ENCODE peak calls at places on chromosome 11, in six cellular contexts. One of them, this sample, is unnamed.

GRCh38 chr11:96311120-96311568 is 31.9 kb downstream of the MAML2 start:
- DNase-seq in stimulated activated CD4-positive, alpha-beta T cell treated with anti-CD3 and anti-CD28 coated beads, Interleukin-2, amount 100 ng/mL, for 4 hours: no peak
- DNase-seq in activated naive CD4-positive, alpha-beta T cell treated with anti-CD3 and anti-CD28 coated beads, Interleukin-2, amount 10 ng/mL, durations not matched to agents 7 days and 5 days: no peak
- DNase-seq in testis: no peak
- DNase-seq in stimulated activated naive B cell treated with anti-CD40 and anti-IgM and Interleukin-4, amounts not matched to agents 10 μg/mL and 1 μg/mL and 100 μg/mL, for 72 hours: no peak
- DNase-seq in GM18507: no peak
- DNase-seq in this sample: no peak

GRCh38 chr11:35377262-35377661 is 42.1 kb downstream of the SLC1A2 start:
- DNase-seq in stimulated activated CD4-positive, alpha-beta T cell treated with anti-CD3 and anti-CD28 coated beads, Interleukin-2, amount 100 ng/mL, for 4 hours: no peak
- DNase-seq in activated naive CD4-positive, alpha-beta T cell treated with anti-CD3 and anti-CD28 coated beads, Interleukin-2, amount 10 ng/mL, durations not matched to agents 7 days and 5 days: no peak
- DNase-seq in testis: no peak
- DNase-seq in stimulated activated naive B cell treated with anti-CD40 and anti-IgM and Interleukin-4, amounts not matched to agents 10 μg/mL and 1 μg/mL and 100 μg/mL, for 72 hours: no peak
- DNase-seq in GM18507: no peak
- DNase-seq in this sample: no peak

GRCh38 chr11:32792948-32793475 is 1.4 kb downstream of the CCDC73 start:
- DNase-seq in stimulated activated CD4-positive, alpha-beta T cell treated with anti-CD3 and anti-CD28 coated beads, Interleukin-2, amount 100 ng/mL, for 4 hours: peak; percentile 32
- DNase-seq in activated naive CD4-positive, alpha-beta T cell treated with anti-CD3 and anti-CD28 coated beads, Interleukin-2, amount 10 ng/mL, durations not matched to agents 7 days and 5 days: peak; percentile 75
- DNase-seq in testis: peak; percentile 77
- DNase-seq in stimulated activated naive B cell treated with anti-CD40 and anti-IgM and Interleukin-4, amounts not matched to agents 10 μg/mL and 1 μg/mL and 100 μg/mL, for 72 hours: peak; percentile 26
- DNase-seq in GM18507: peak; percentile 26
- DNase-seq in this sample: peak; percentile 45

GRCh38 chr11:73273246-73273890 is 1.2 kb downstream of the P2RY6 start:
- DNase-seq in stimulated activated CD4-positive, alpha-beta T cell treated with anti-CD3 and anti-CD28 coated beads, Interleukin-2, amount 100 ng/mL, for 4 hours: no peak
- DNase-seq in activated naive CD4-positive, alpha-beta T cell treated with anti-CD3 and anti-CD28 coated beads, Interleukin-2, amount 10 ng/mL, durations not matched to agents 7 days and 5 days: no peak
- DNase-seq in testis: no peak
- DNase-seq in stimulated activated naive B cell treated with anti-CD40 and anti-IgM and Interleukin-4, amounts not matched to agents 10 μg/mL and 1 μg/mL and 100 μg/mL, for 72 hours: no peak
- DNase-seq in GM18507: no peak
- DNase-seq in this sample: no peak

GRCh38 chr11:30016588-30017363 is at the start of gene KCNA4:
- DNase-seq in stimulated activated CD4-positive, alpha-beta T cell treated with anti-CD3 and anti-CD28 coated beads, Interleukin-2, amount 100 ng/mL, for 4 hours: no peak
- DNase-seq in activated naive CD4-positive, alpha-beta T cell treated with anti-CD3 and anti-CD28 coated beads, Interleukin-2, amount 10 ng/mL, durations not matched to agents 7 days and 5 days: no peak
- DNase-seq in testis: no peak
- DNase-seq in stimulated activated naive B cell treated with anti-CD40 and anti-IgM and Interleukin-4, amounts not matched to agents 10 μg/mL and 1 μg/mL and 100 μg/mL, for 72 hours: no peak
- DNase-seq in GM18507: no peak
- DNase-seq in this sample: peak; percentile 45

GRCh38 chr11:72642815-72643511 is 31.3 kb downstream of the PDE2A start:
- DNase-seq in stimulated activated CD4-positive, alpha-beta T cell treated with anti-CD3 and anti-CD28 coated beads, Interleukin-2, amount 100 ng/mL, for 4 hours: peak; percentile 42
- DNase-seq in activated naive CD4-positive, alpha-beta T cell treated with anti-CD3 and anti-CD28 coated beads, Interleukin-2, amount 10 ng/mL, durations not matched to agents 7 days and 5 days: peak; percentile 71
- DNase-seq in testis: peak; percentile 51
- DNase-seq in stimulated activated naive B cell treated with anti-CD40 and anti-IgM and Interleukin-4, amounts not matched to agents 10 μg/mL and 1 μg/mL and 100 μg/mL, for 72 hours: peak; percentile 46
- DNase-seq in GM18507: peak; percentile 77
- DNase-seq in this sample: peak; percentile 67

GRCh38 chr11:13876423-13876822 is 86.1 kb upstream of the SPON1 start:
- DNase-seq in stimulated activated CD4-positive, alpha-beta T cell treated with anti-CD3 and anti-CD28 coated beads, Interleukin-2, amount 100 ng/mL, for 4 hours: no peak
- DNase-seq in activated naive CD4-positive, alpha-beta T cell treated with anti-CD3 and anti-CD28 coated beads, Interleukin-2, amount 10 ng/mL, durations not matched to agents 7 days and 5 days: no peak
- DNase-seq in testis: no peak
- DNase-seq in stimulated activated naive B cell treated with anti-CD40 and anti-IgM and Interleukin-4, amounts not matched to agents 10 μg/mL and 1 μg/mL and 100 μg/mL, for 72 hours: no peak
- DNase-seq in GM18507: no peak
- DNase-seq in this sample: no peak

GRCh38 chr11:75792997-75793800 is 21.8 kb upstream of the UVRAG start:
- DNase-seq in stimulated activated CD4-positive, alpha-beta T cell treated with anti-CD3 and anti-CD28 coated beads, Interleukin-2, amount 100 ng/mL, for 4 hours: no peak
- DNase-seq in activated naive CD4-positive, alpha-beta T cell treated with anti-CD3 and anti-CD28 coated beads, Interleukin-2, amount 10 ng/mL, durations not matched to agents 7 days and 5 days: no peak
- DNase-seq in testis: no peak
- DNase-seq in stimulated activated naive B cell treated with anti-CD40 and anti-IgM and Interleukin-4, amounts not matched to agents 10 μg/mL and 1 μg/mL and 100 μg/mL, for 72 hours: no peak
- DNase-seq in GM18507: no peak
- DNase-seq in this sample: no peak

GRCh38 chr11:68973219-68973618 is 7.6 kb downstream of the MRGPRD start:
- DNase-seq in stimulated activated CD4-positive, alpha-beta T cell treated with anti-CD3 and anti-CD28 coated beads, Interleukin-2, amount 100 ng/mL, for 4 hours: no peak
- DNase-seq in activated naive CD4-positive, alpha-beta T cell treated with anti-CD3 and anti-CD28 coated beads, Interleukin-2, amount 10 ng/mL, durations not matched to agents 7 days and 5 days: no peak
- DNase-seq in testis: no peak
- DNase-seq in stimulated activated naive B cell treated with anti-CD40 and anti-IgM and Interleukin-4, amounts not matched to agents 10 μg/mL and 1 μg/mL and 100 μg/mL, for 72 hours: no peak
- DNase-seq in GM18507: no peak
- DNase-seq in this sample: no peak

GRCh38 chr11:133835258-133836075 is 9.8 kb downstream of the SPATA19 start:
- DNase-seq in stimulated activated CD4-positive, alpha-beta T cell treated with anti-CD3 and anti-CD28 coated beads, Interleukin-2, amount 100 ng/mL, for 4 hours: no peak
- DNase-seq in activated naive CD4-positive, alpha-beta T cell treated with anti-CD3 and anti-CD28 coated beads, Interleukin-2, amount 10 ng/mL, durations not matched to agents 7 days and 5 days: peak; percentile 69
- DNase-seq in testis: peak; percentile 66
- DNase-seq in stimulated activated naive B cell treated with anti-CD40 and anti-IgM and Interleukin-4, amounts not matched to agents 10 μg/mL and 1 μg/mL and 100 μg/mL, for 72 hours: no peak
- DNase-seq in GM18507: peak; percentile 42
- DNase-seq in this sample: peak; percentile 44

GRCh38 chr11:30818721-30819120 is 232.6 kb upstream of the MPPED2 start:
- DNase-seq in stimulated activated CD4-positive, alpha-beta T cell treated with anti-CD3 and anti-CD28 coated beads, Interleukin-2, amount 100 ng/mL, for 4 hours: no peak
- DNase-seq in activated naive CD4-positive, alpha-beta T cell treated with anti-CD3 and anti-CD28 coated beads, Interleukin-2, amount 10 ng/mL, durations not matched to agents 7 days and 5 days: no peak
- DNase-seq in testis: no peak
- DNase-seq in stimulated activated naive B cell treated with anti-CD40 and anti-IgM and Interleukin-4, amounts not matched to agents 10 μg/mL and 1 μg/mL and 100 μg/mL, for 72 hours: no peak
- DNase-seq in GM18507: no peak
- DNase-seq in this sample: no peak

GRCh38 chr11:14386895-14387480 is 28.0 kb upstream of the RRAS2 start:
- DNase-seq in stimulated activated CD4-positive, alpha-beta T cell treated with anti-CD3 and anti-CD28 coated beads, Interleukin-2, amount 100 ng/mL, for 4 hours: no peak
- DNase-seq in activated naive CD4-positive, alpha-beta T cell treated with anti-CD3 and anti-CD28 coated beads, Interleukin-2, amount 10 ng/mL, durations not matched to agents 7 days and 5 days: no peak
- DNase-seq in testis: peak; percentile 83
- DNase-seq in stimulated activated naive B cell treated with anti-CD40 and anti-IgM and Interleukin-4, amounts not matched to agents 10 μg/mL and 1 μg/mL and 100 μg/mL, for 72 hours: no peak
- DNase-seq in GM18507: no peak
- DNase-seq in this sample: no peak

GRCh38 chr11:56296877-56297276 is 4.8 kb upstream of the OR8H1 start:
- DNase-seq in stimulated activated CD4-positive, alpha-beta T cell treated with anti-CD3 and anti-CD28 coated beads, Interleukin-2, amount 100 ng/mL, for 4 hours: no peak
- DNase-seq in activated naive CD4-positive, alpha-beta T cell treated with anti-CD3 and anti-CD28 coated beads, Interleukin-2, amount 10 ng/mL, durations not matched to agents 7 days and 5 days: no peak
- DNase-seq in testis: no peak
- DNase-seq in stimulated activated naive B cell treated with anti-CD40 and anti-IgM and Interleukin-4, amounts not matched to agents 10 μg/mL and 1 μg/mL and 100 μg/mL, for 72 hours: no peak
- DNase-seq in GM18507: no peak
- DNase-seq in this sample: no peak

GRCh38 chr11:107018902-107019493 is 722 bp upstream of the GUCY1A2 start:
- DNase-seq in stimulated activated CD4-positive, alpha-beta T cell treated with anti-CD3 and anti-CD28 coated beads, Interleukin-2, amount 100 ng/mL, for 4 hours: no peak
- DNase-seq in activated naive CD4-positive, alpha-beta T cell treated with anti-CD3 and anti-CD28 coated beads, Interleukin-2, amount 10 ng/mL, durations not matched to agents 7 days and 5 days: peak; percentile 21
- DNase-seq in testis: peak; percentile 77
- DNase-seq in stimulated activated naive B cell treated with anti-CD40 and anti-IgM and Interleukin-4, amounts not matched to agents 10 μg/mL and 1 μg/mL and 100 μg/mL, for 72 hours: no peak
- DNase-seq in GM18507: no peak
- DNase-seq in this sample: peak; percentile 79

GRCh38 chr11:77287615-77288273 is 13.7 kb downstream of the GDPD4 start:
- DNase-seq in stimulated activated CD4-positive, alpha-beta T cell treated with anti-CD3 and anti-CD28 coated beads, Interleukin-2, amount 100 ng/mL, for 4 hours: no peak
- DNase-seq in activated naive CD4-positive, alpha-beta T cell treated with anti-CD3 and anti-CD28 coated beads, Interleukin-2, amount 10 ng/mL, durations not matched to agents 7 days and 5 days: no peak
- DNase-seq in testis: no peak
- DNase-seq in stimulated activated naive B cell treated with anti-CD40 and anti-IgM and Interleukin-4, amounts not matched to agents 10 μg/mL and 1 μg/mL and 100 μg/mL, for 72 hours: no peak
- DNase-seq in GM18507: no peak
- DNase-seq in this sample: no peak

GRCh38 chr11:2792376-2793250 is 92.8 kb upstream of the KCNQ1OT1 start:
- DNase-seq in stimulated activated CD4-positive, alpha-beta T cell treated with anti-CD3 and anti-CD28 coated beads, Interleukin-2, amount 100 ng/mL, for 4 hours: no peak
- DNase-seq in activated naive CD4-positive, alpha-beta T cell treated with anti-CD3 and anti-CD28 coated beads, Interleukin-2, amount 10 ng/mL, durations not matched to agents 7 days and 5 days: peak; percentile 17
- DNase-seq in testis: no peak
- DNase-seq in stimulated activated naive B cell treated with anti-CD40 and anti-IgM and Interleukin-4, amounts not matched to agents 10 μg/mL and 1 μg/mL and 100 μg/mL, for 72 hours: no peak
- DNase-seq in GM18507: no peak
- DNase-seq in this sample: peak; percentile 1

GRCh38 chr11:12288212-12288933 is 89.0 kb upstream of the PARVA start:
- DNase-seq in stimulated activated CD4-positive, alpha-beta T cell treated with anti-CD3 and anti-CD28 coated beads, Interleukin-2, amount 100 ng/mL, for 4 hours: peak; percentile 15
- DNase-seq in activated naive CD4-positive, alpha-beta T cell treated with anti-CD3 and anti-CD28 coated beads, Interleukin-2, amount 10 ng/mL, durations not matched to agents 7 days and 5 days: peak; percentile 71
- DNase-seq in testis: peak; percentile 87
- DNase-seq in stimulated activated naive B cell treated with anti-CD40 and anti-IgM and Interleukin-4, amounts not matched to agents 10 μg/mL and 1 μg/mL and 100 μg/mL, for 72 hours: no peak
- DNase-seq in GM18507: no peak
- DNase-seq in this sample: peak; percentile 72

GRCh38 chr11:110903830-110904229 is 191.6 kb upstream of the ARHGAP20 start:
- DNase-seq in stimulated activated CD4-positive, alpha-beta T cell treated with anti-CD3 and anti-CD28 coated beads, Interleukin-2, amount 100 ng/mL, for 4 hours: no peak
- DNase-seq in activated naive CD4-positive, alpha-beta T cell treated with anti-CD3 and anti-CD28 coated beads, Interleukin-2, amount 10 ng/mL, durations not matched to agents 7 days and 5 days: no peak
- DNase-seq in testis: no peak
- DNase-seq in stimulated activated naive B cell treated with anti-CD40 and anti-IgM and Interleukin-4, amounts not matched to agents 10 μg/mL and 1 μg/mL and 100 μg/mL, for 72 hours: no peak
- DNase-seq in GM18507: no peak
- DNase-seq in this sample: peak; percentile 76

GRCh38 chr11:31817621-31818493 is 6.7 kb upstream of the PAX6 start:
- DNase-seq in stimulated activated CD4-positive, alpha-beta T cell treated with anti-CD3 and anti-CD28 coated beads, Interleukin-2, amount 100 ng/mL, for 4 hours: no peak
- DNase-seq in activated naive CD4-positive, alpha-beta T cell treated with anti-CD3 and anti-CD28 coated beads, Interleukin-2, amount 10 ng/mL, durations not matched to agents 7 days and 5 days: no peak
- DNase-seq in testis: peak; percentile 57
- DNase-seq in stimulated activated naive B cell treated with anti-CD40 and anti-IgM and Interleukin-4, amounts not matched to agents 10 μg/mL and 1 μg/mL and 100 μg/mL, for 72 hours: no peak
- DNase-seq in GM18507: no peak
- DNase-seq in this sample: no peak

GRCh38 chr11:67545280-67545679 is 22.0 kb upstream of the CABP2 start:
- DNase-seq in stimulated activated CD4-positive, alpha-beta T cell treated with anti-CD3 and anti-CD28 coated beads, Interleukin-2, amount 100 ng/mL, for 4 hours: no peak
- DNase-seq in activated naive CD4-positive, alpha-beta T cell treated with anti-CD3 and anti-CD28 coated beads, Interleukin-2, amount 10 ng/mL, durations not matched to agents 7 days and 5 days: no peak
- DNase-seq in testis: no peak
- DNase-seq in stimulated activated naive B cell treated with anti-CD40 and anti-IgM and Interleukin-4, amounts not matched to agents 10 μg/mL and 1 μg/mL and 100 μg/mL, for 72 hours: no peak
- DNase-seq in GM18507: no peak
- DNase-seq in this sample: peak; percentile 39

GRCh38 chr11:1460396-1460795 is 26.2 kb downstream of the MOB2 start:
- DNase-seq in stimulated activated CD4-positive, alpha-beta T cell treated with anti-CD3 and anti-CD28 coated beads, Interleukin-2, amount 100 ng/mL, for 4 hours: no peak
- DNase-seq in activated naive CD4-positive, alpha-beta T cell treated with anti-CD3 and anti-CD28 coated beads, Interleukin-2, amount 10 ng/mL, durations not matched to agents 7 days and 5 days: no peak
- DNase-seq in testis: peak; percentile 51
- DNase-seq in stimulated activated naive B cell treated with anti-CD40 and anti-IgM and Interleukin-4, amounts not matched to agents 10 μg/mL and 1 μg/mL and 100 μg/mL, for 72 hours: no peak
- DNase-seq in GM18507: no peak
- DNase-seq in this sample: peak; percentile 61

GRCh38 chr11:75706260-75706729 is 11.3 kb upstream of the MOGAT2 start:
- DNase-seq in stimulated activated CD4-positive, alpha-beta T cell treated with anti-CD3 and anti-CD28 coated beads, Interleukin-2, amount 100 ng/mL, for 4 hours: peak; percentile 45
- DNase-seq in activated naive CD4-positive, alpha-beta T cell treated with anti-CD3 and anti-CD28 coated beads, Interleukin-2, amount 10 ng/mL, durations not matched to agents 7 days and 5 days: peak; percentile 73
- DNase-seq in testis: peak; percentile 83
- DNase-seq in stimulated activated naive B cell treated with anti-CD40 and anti-IgM and Interleukin-4, amounts not matched to agents 10 μg/mL and 1 μg/mL and 100 μg/mL, for 72 hours: peak; percentile 49
- DNase-seq in GM18507: peak; percentile 64
- DNase-seq in this sample: peak; percentile 70

GRCh38 chr11:15705886-15706285 is 591.2 kb downstream of the INSC start:
- DNase-seq in stimulated activated CD4-positive, alpha-beta T cell treated with anti-CD3 and anti-CD28 coated beads, Interleukin-2, amount 100 ng/mL, for 4 hours: no peak
- DNase-seq in activated naive CD4-positive, alpha-beta T cell treated with anti-CD3 and anti-CD28 coated beads, Interleukin-2, amount 10 ng/mL, durations not matched to agents 7 days and 5 days: no peak
- DNase-seq in testis: no peak
- DNase-seq in stimulated activated naive B cell treated with anti-CD40 and anti-IgM and Interleukin-4, amounts not matched to agents 10 μg/mL and 1 μg/mL and 100 μg/mL, for 72 hours: no peak
- DNase-seq in GM18507: no peak
- DNase-seq in this sample: no peak

GRCh38 chr11:77108436-77108835 is 5.8 kb downstream of the OMP start:
- DNase-seq in stimulated activated CD4-positive, alpha-beta T cell treated with anti-CD3 and anti-CD28 coated beads, Interleukin-2, amount 100 ng/mL, for 4 hours: no peak
- DNase-seq in activated naive CD4-positive, alpha-beta T cell treated with anti-CD3 and anti-CD28 coated beads, Interleukin-2, amount 10 ng/mL, durations not matched to agents 7 days and 5 days: no peak
- DNase-seq in testis: no peak
- DNase-seq in stimulated activated naive B cell treated with anti-CD40 and anti-IgM and Interleukin-4, amounts not matched to agents 10 μg/mL and 1 μg/mL and 100 μg/mL, for 72 hours: no peak
- DNase-seq in GM18507: no peak
- DNase-seq in this sample: no peak

GRCh38 chr11:63242089-63242762 is 1.2 kb downstream of the SLC22A25 start:
- DNase-seq in stimulated activated CD4-positive, alpha-beta T cell treated with anti-CD3 and anti-CD28 coated beads, Interleukin-2, amount 100 ng/mL, for 4 hours: no peak
- DNase-seq in activated naive CD4-positive, alpha-beta T cell treated with anti-CD3 and anti-CD28 coated beads, Interleukin-2, amount 10 ng/mL, durations not matched to agents 7 days and 5 days: no peak
- DNase-seq in testis: no peak
- DNase-seq in stimulated activated naive B cell treated with anti-CD40 and anti-IgM and Interleukin-4, amounts not matched to agents 10 μg/mL and 1 μg/mL and 100 μg/mL, for 72 hours: no peak
- DNase-seq in GM18507: no peak
- DNase-seq in this sample: no peak

GRCh38 chr11:61148016-61148640 is 13.1 kb downstream of the VPS37C start:
- DNase-seq in stimulated activated CD4-positive, alpha-beta T cell treated with anti-CD3 and anti-CD28 coated beads, Interleukin-2, amount 100 ng/mL, for 4 hours: no peak
- DNase-seq in activated naive CD4-positive, alpha-beta T cell treated with anti-CD3 and anti-CD28 coated beads, Interleukin-2, amount 10 ng/mL, durations not matched to agents 7 days and 5 days: no peak
- DNase-seq in testis: no peak
- DNase-seq in stimulated activated naive B cell treated with anti-CD40 and anti-IgM and Interleukin-4, amounts not matched to agents 10 μg/mL and 1 μg/mL and 100 μg/mL, for 72 hours: no peak
- DNase-seq in GM18507: no peak
- DNase-seq in this sample: no peak

GRCh38 chr11:107224836-107225235 is 206.6 kb upstream of the GUCY1A2 start:
- DNase-seq in stimulated activated CD4-positive, alpha-beta T cell treated with anti-CD3 and anti-CD28 coated beads, Interleukin-2, amount 100 ng/mL, for 4 hours: no peak
- DNase-seq in activated naive CD4-positive, alpha-beta T cell treated with anti-CD3 and anti-CD28 coated beads, Interleukin-2, amount 10 ng/mL, durations not matched to agents 7 days and 5 days: no peak
- DNase-seq in testis: no peak
- DNase-seq in stimulated activated naive B cell treated with anti-CD40 and anti-IgM and Interleukin-4, amounts not matched to agents 10 μg/mL and 1 μg/mL and 100 μg/mL, for 72 hours: no peak
- DNase-seq in GM18507: no peak
- DNase-seq in this sample: no peak

GRCh38 chr11:127259118-127259517 is 258.5 kb upstream of the KIRREL3 start:
- DNase-seq in stimulated activated CD4-positive, alpha-beta T cell treated with anti-CD3 and anti-CD28 coated beads, Interleukin-2, amount 100 ng/mL, for 4 hours: no peak
- DNase-seq in activated naive CD4-positive, alpha-beta T cell treated with anti-CD3 and anti-CD28 coated beads, Interleukin-2, amount 10 ng/mL, durations not matched to agents 7 days and 5 days: no peak
- DNase-seq in testis: no peak
- DNase-seq in stimulated activated naive B cell treated with anti-CD40 and anti-IgM and Interleukin-4, amounts not matched to agents 10 μg/mL and 1 μg/mL and 100 μg/mL, for 72 hours: no peak
- DNase-seq in GM18507: no peak
- DNase-seq in this sample: no peak

GRCh38 chr11:2169001-2169370 is 2.6 kb downstream of the TH start:
- DNase-seq in stimulated activated CD4-positive, alpha-beta T cell treated with anti-CD3 and anti-CD28 coated beads, Interleukin-2, amount 100 ng/mL, for 4 hours: no peak
- DNase-seq in activated naive CD4-positive, alpha-beta T cell treated with anti-CD3 and anti-CD28 coated beads, Interleukin-2, amount 10 ng/mL, durations not matched to agents 7 days and 5 days: no peak
- DNase-seq in testis: no peak
- DNase-seq in stimulated activated naive B cell treated with anti-CD40 and anti-IgM and Interleukin-4, amounts not matched to agents 10 μg/mL and 1 μg/mL and 100 μg/mL, for 72 hours: no peak
- DNase-seq in GM18507: no peak
- DNase-seq in this sample: no peak

GRCh38 chr11:79466411-79466810 is 25.6 kb upstream of the TENM4 start:
- DNase-seq in stimulated activated CD4-positive, alpha-beta T cell treated with anti-CD3 and anti-CD28 coated beads, Interleukin-2, amount 100 ng/mL, for 4 hours: no peak
- DNase-seq in activated naive CD4-positive, alpha-beta T cell treated with anti-CD3 and anti-CD28 coated beads, Interleukin-2, amount 10 ng/mL, durations not matched to agents 7 days and 5 days: no peak
- DNase-seq in testis: no peak
- DNase-seq in stimulated activated naive B cell treated with anti-CD40 and anti-IgM and Interleukin-4, amounts not matched to agents 10 μg/mL and 1 μg/mL and 100 μg/mL, for 72 hours: no peak
- DNase-seq in GM18507: no peak
- DNase-seq in this sample: no peak

GRCh38 chr11:27456140-27456801 is 16.3 kb downstream of the LGR4 start:
- DNase-seq in stimulated activated CD4-positive, alpha-beta T cell treated with anti-CD3 and anti-CD28 coated beads, Interleukin-2, amount 100 ng/mL, for 4 hours: no peak
- DNase-seq in activated naive CD4-positive, alpha-beta T cell treated with anti-CD3 and anti-CD28 coated beads, Interleukin-2, amount 10 ng/mL, durations not matched to agents 7 days and 5 days: no peak
- DNase-seq in testis: no peak
- DNase-seq in stimulated activated naive B cell treated with anti-CD40 and anti-IgM and Interleukin-4, amounts not matched to agents 10 μg/mL and 1 μg/mL and 100 μg/mL, for 72 hours: no peak
- DNase-seq in GM18507: no peak
- DNase-seq in this sample: no peak

GRCh38 chr11:61586792-61587430 is 6.0 kb upstream of the SYT7 start:
- DNase-seq in stimulated activated CD4-positive, alpha-beta T cell treated with anti-CD3 and anti-CD28 coated beads, Interleukin-2, amount 100 ng/mL, for 4 hours: no peak
- DNase-seq in activated naive CD4-positive, alpha-beta T cell treated with anti-CD3 and anti-CD28 coated beads, Interleukin-2, amount 10 ng/mL, durations not matched to agents 7 days and 5 days: no peak
- DNase-seq in testis: no peak
- DNase-seq in stimulated activated naive B cell treated with anti-CD40 and anti-IgM and Interleukin-4, amounts not matched to agents 10 μg/mL and 1 μg/mL and 100 μg/mL, for 72 hours: no peak
- DNase-seq in GM18507: no peak
- DNase-seq in this sample: no peak

GRCh38 chr11:121415861-121416260 is 36.3 kb upstream of the SORL1 start:
- DNase-seq in stimulated activated CD4-positive, alpha-beta T cell treated with anti-CD3 and anti-CD28 coated beads, Interleukin-2, amount 100 ng/mL, for 4 hours: no peak
- DNase-seq in activated naive CD4-positive, alpha-beta T cell treated with anti-CD3 and anti-CD28 coated beads, Interleukin-2, amount 10 ng/mL, durations not matched to agents 7 days and 5 days: no peak
- DNase-seq in testis: no peak
- DNase-seq in stimulated activated naive B cell treated with anti-CD40 and anti-IgM and Interleukin-4, amounts not matched to agents 10 μg/mL and 1 μg/mL and 100 μg/mL, for 72 hours: no peak
- DNase-seq in GM18507: no peak
- DNase-seq in this sample: peak; percentile 22

GRCh38 chr11:48012051-48012391 is 31.7 kb downstream of the PTPRJ start:
- DNase-seq in stimulated activated CD4-positive, alpha-beta T cell treated with anti-CD3 and anti-CD28 coated beads, Interleukin-2, amount 100 ng/mL, for 4 hours: no peak
- DNase-seq in activated naive CD4-positive, alpha-beta T cell treated with anti-CD3 and anti-CD28 coated beads, Interleukin-2, amount 10 ng/mL, durations not matched to agents 7 days and 5 days: peak; percentile 30
- DNase-seq in testis: no peak
- DNase-seq in stimulated activated naive B cell treated with anti-CD40 and anti-IgM and Interleukin-4, amounts not matched to agents 10 μg/mL and 1 μg/mL and 100 μg/mL, for 72 hours: no peak
- DNase-seq in GM18507: no peak
- DNase-seq in this sample: no peak

GRCh38 chr11:65290448-65291165 is 24.1 kb upstream of the CDC42EP2 start:
- DNase-seq in stimulated activated CD4-positive, alpha-beta T cell treated with anti-CD3 and anti-CD28 coated beads, Interleukin-2, amount 100 ng/mL, for 4 hours: no peak
- DNase-seq in activated naive CD4-positive, alpha-beta T cell treated with anti-CD3 and anti-CD28 coated beads, Interleukin-2, amount 10 ng/mL, durations not matched to agents 7 days and 5 days: no peak
- DNase-seq in testis: peak; percentile 87
- DNase-seq in stimulated activated naive B cell treated with anti-CD40 and anti-IgM and Interleukin-4, amounts not matched to agents 10 μg/mL and 1 μg/mL and 100 μg/mL, for 72 hours: no peak
- DNase-seq in GM18507: no peak
- DNase-seq in this sample: peak; percentile 63

GRCh38 chr11:77512092-77512491 is 38.2 kb upstream of the PAK1 start:
- DNase-seq in stimulated activated CD4-positive, alpha-beta T cell treated with anti-CD3 and anti-CD28 coated beads, Interleukin-2, amount 100 ng/mL, for 4 hours: no peak
- DNase-seq in activated naive CD4-positive, alpha-beta T cell treated with anti-CD3 and anti-CD28 coated beads, Interleukin-2, amount 10 ng/mL, durations not matched to agents 7 days and 5 days: no peak
- DNase-seq in testis: no peak
- DNase-seq in stimulated activated naive B cell treated with anti-CD40 and anti-IgM and Interleukin-4, amounts not matched to agents 10 μg/mL and 1 μg/mL and 100 μg/mL, for 72 hours: no peak
- DNase-seq in GM18507: no peak
- DNase-seq in this sample: no peak

GRCh38 chr11:69638941-69639681 is 1.8 kb upstream of the CCND1 start:
- DNase-seq in stimulated activated CD4-positive, alpha-beta T cell treated with anti-CD3 and anti-CD28 coated beads, Interleukin-2, amount 100 ng/mL, for 4 hours: no peak
- DNase-seq in activated naive CD4-positive, alpha-beta T cell treated with anti-CD3 and anti-CD28 coated beads, Interleukin-2, amount 10 ng/mL, durations not matched to agents 7 days and 5 days: no peak
- DNase-seq in testis: peak; percentile 93
- DNase-seq in stimulated activated naive B cell treated with anti-CD40 and anti-IgM and Interleukin-4, amounts not matched to agents 10 μg/mL and 1 μg/mL and 100 μg/mL, for 72 hours: peak; percentile 38
- DNase-seq in GM18507: peak; percentile 40
- DNase-seq in this sample: peak; percentile 96

GRCh38 chr11:78526497-78527146 is 48.0 kb downstream of the NARS2 start:
- DNase-seq in stimulated activated CD4-positive, alpha-beta T cell treated with anti-CD3 and anti-CD28 coated beads, Interleukin-2, amount 100 ng/mL, for 4 hours: no peak
- DNase-seq in activated naive CD4-positive, alpha-beta T cell treated with anti-CD3 and anti-CD28 coated beads, Interleukin-2, amount 10 ng/mL, durations not matched to agents 7 days and 5 days: no peak
- DNase-seq in testis: no peak
- DNase-seq in stimulated activated naive B cell treated with anti-CD40 and anti-IgM and Interleukin-4, amounts not matched to agents 10 μg/mL and 1 μg/mL and 100 μg/mL, for 72 hours: no peak
- DNase-seq in GM18507: no peak
- DNase-seq in this sample: no peak

GRCh38 chr11:110524227-110524626 is 94.5 kb downstream of the FDX1 start:
- DNase-seq in stimulated activated CD4-positive, alpha-beta T cell treated with anti-CD3 and anti-CD28 coated beads, Interleukin-2, amount 100 ng/mL, for 4 hours: no peak
- DNase-seq in activated naive CD4-positive, alpha-beta T cell treated with anti-CD3 and anti-CD28 coated beads, Interleukin-2, amount 10 ng/mL, durations not matched to agents 7 days and 5 days: no peak
- DNase-seq in testis: no peak
- DNase-seq in stimulated activated naive B cell treated with anti-CD40 and anti-IgM and Interleukin-4, amounts not matched to agents 10 μg/mL and 1 μg/mL and 100 μg/mL, for 72 hours: no peak
- DNase-seq in GM18507: no peak
- DNase-seq in this sample: no peak